ENCODE peak calls at places on chromosomes 7 and 10, in seven cellular contexts. Y, S, T, U, F, O and E are unnamed samples.

GRCh38 chr7:97094531-97094930 is 23.0 kb upstream of the SDHAF3 start:
- DNase-seq in Y (no peak), S (no peak), T (no peak), U (no peak), F (no peak), O (no peak), E (no peak)

GRCh38 chr10:51894752-51895151 is 195.4 kb upstream of the CSTF2T start:
- DNase-seq in Y (no peak), S (no peak), T (no peak), U (no peak), F (no peak), O (no peak), E (no peak)

GRCh38 chr7:96285579-96285978 is 36.3 kb downstream of the SLC25A13 start:
- DNase-seq in Y (no peak), S (no peak), T (no peak), U (no peak), F (no peak), O (no peak), E (no peak)

GRCh38 chr7:23100697-23101096 is 4.9 kb upstream of the KLHL7 start:
- DNase-seq in Y (no peak), S (no peak), T (no peak), U (no peak), F (no peak), O (peak), E (no peak)

GRCh38 chr7:18338910-18339309 is 156.6 kb upstream of the HDAC9 start:
- DNase-seq in Y (no peak), S (no peak), T (no peak), U (no peak), F (no peak), O (no peak), E (no peak)

GRCh38 chr7:148204639-148205292 is 385.8 kb upstream of the C7orf33 start:
- DNase-seq in Y (no peak), S (no peak), T (no peak), U (no peak), F (no peak), O (no peak), E (no peak)

GRCh38 chr7:7266257-7266656 is 83.9 kb downstream of the C1GALT1 start:
- DNase-seq in Y (no peak), S (no peak), T (no peak), U (no peak), F (no peak), O (no peak), E (no peak)

GRCh38 chr7:29538322-29538874 is 25.2 kb upstream of the PRR15 start:
- DNase-seq in Y (no peak), S (no peak), T (no peak), U (no peak), F (no peak), O (peak), E (no peak)

GRCh38 chr7:130673066-130673465 is 4.5 kb upstream of the COPG2 start:
- DNase-seq in Y (no peak), S (no peak), T (no peak), U (no peak), F (no peak), O (no peak), E (no peak)

GRCh38 chr10:103919648-103920025 is 1.7 kb upstream of the STN1 start:
- DNase-seq in Y (no peak), S (no peak), T (no peak), U (no peak), F (no peak), O (no peak), E (no peak)

GRCh38 chr10:123044391-123044790 is 35.6 kb downstream of the ACADSB start:
- DNase-seq in Y (no peak), S (no peak), T (no peak), U (no peak), F (no peak), O (no peak), E (peak)

GRCh38 chr10:3231951-3232730 is 59.6 kb upstream of the PITRM1 start:
- DNase-seq in Y (peak), S (no peak), T (no peak), U (no peak), F (no peak), O (no peak), E (no peak)

GRCh38 chr7:119963654-119964053 is 309.3 kb upstream of the KCND2 start:
- DNase-seq in Y (no peak), S (no peak), T (no peak), U (no peak), F (no peak), O (no peak), E (no peak)

GRCh38 chr10:104049497-104050250 is 36.0 kb downstream of the COL17A1 start:
- DNase-seq in Y (no peak), S (no peak), T (no peak), U (no peak), F (no peak), O (no peak), E (no peak)

GRCh38 chr7:48089415-48089975 is 430 bp downstream of the UPP1 start:
- DNase-seq in Y (no peak), S (peak), T (peak), U (peak), F (peak), O (no peak), E (no peak)

GRCh38 chr10:49284356-49284755 is 14.6 kb upstream of the C10orf71 start:
- DNase-seq in Y (no peak), S (no peak), T (no peak), U (no peak), F (no peak), O (no peak), E (no peak)

GRCh38 chr10:21694646-21695045 is 160.6 kb downstream of the MLLT10 start:
- DNase-seq in Y (no peak), S (no peak), T (no peak), U (no peak), F (no peak), O (no peak), E (no peak)

GRCh38 chr7:35754741-35755140 is 46.1 kb upstream of the SEPTIN7 start:
- DNase-seq in Y (no peak), S (no peak), T (no peak), U (no peak), F (no peak), O (no peak), E (no peak)

GRCh38 chr7:17685141-17685540 is 255.2 kb downstream of the SNX13 start:
- DNase-seq in Y (no peak), S (no peak), T (no peak), U (no peak), F (no peak), O (no peak), E (no peak)

GRCh38 chr7:36605261-36605660 is 119.0 kb downstream of the AOAH start:
- DNase-seq in Y (no peak), S (no peak), T (no peak), U (peak), F (no peak), O (no peak), E (no peak)

GRCh38 chr7:50957427-50957826 is 174.7 kb upstream of the GRB10 start:
- DNase-seq in Y (no peak), S (no peak), T (no peak), U (no peak), F (no peak), O (no peak), E (no peak)